ENCODE peak calls at places on chromosomes 3 and 15, in six cellular contexts. One of them, this sample, is unnamed.

GRCh38 chr3:26438325-26438940 is 184.1 kb upstream of the LRRC3B start:
- DNase-seq in mesendoderm: peak; percentile 3
- DNase-seq in H1: no peak
- DNase-seq in IMR-90: no peak
- DNase-seq in trophoblast cell: no peak
- DNase-seq in neuronal stem cell: no peak
- DNase-seq in this sample: no peak

GRCh38 chr15:41564286-41564959 is 5.4 kb downstream of the TYRO3 start:
- DNase-seq in mesendoderm: peak; percentile 93
- DNase-seq in H1: no peak
- DNase-seq in IMR-90: no peak
- DNase-seq in trophoblast cell: no peak
- DNase-seq in neuronal stem cell: peak; percentile 67
- DNase-seq in this sample: peak; percentile 73

GRCh38 chr3:60935709-60936108 is 315.5 kb downstream of the FHIT start:
- DNase-seq in mesendoderm: no peak
- DNase-seq in H1: no peak
- DNase-seq in IMR-90: peak; percentile 66
- DNase-seq in trophoblast cell: no peak
- DNase-seq in neuronal stem cell: no peak
- DNase-seq in this sample: peak; percentile 35

GRCh38 chr3:61637088-61638051 is 76.0 kb downstream of the PTPRG start:
- DNase-seq in mesendoderm: no peak
- DNase-seq in H1: no peak
- DNase-seq in IMR-90: peak; percentile 45
- DNase-seq in trophoblast cell: peak; percentile 3
- DNase-seq in neuronal stem cell: no peak
- DNase-seq in this sample: peak; percentile 37

GRCh38 chr3:14570089-14570488 is 29.9 kb upstream of the GRIP2 start:
- DNase-seq in mesendoderm: no peak
- DNase-seq in H1: no peak
- DNase-seq in IMR-90: no peak
- DNase-seq in trophoblast cell: no peak
- DNase-seq in neuronal stem cell: no peak
- DNase-seq in this sample: no peak

GRCh38 chr3:196638922-196639516 is 475 bp upstream of the NRROS start:
- DNase-seq in mesendoderm: no peak
- DNase-seq in H1: no peak
- DNase-seq in IMR-90: no peak
- DNase-seq in trophoblast cell: no peak
- DNase-seq in neuronal stem cell: no peak
- DNase-seq in this sample: no peak

GRCh38 chr3:73917643-73918042 is 292.9 kb upstream of the PDZRN3 start:
- DNase-seq in mesendoderm: no peak
- DNase-seq in H1: no peak
- DNase-seq in IMR-90: no peak
- DNase-seq in trophoblast cell: no peak
- DNase-seq in neuronal stem cell: no peak
- DNase-seq in this sample: no peak

GRCh38 chr3:3927965-3928364 is 128.7 kb downstream of the LRRN1 start:
- DNase-seq in mesendoderm: no peak
- DNase-seq in H1: no peak
- DNase-seq in IMR-90: no peak
- DNase-seq in trophoblast cell: no peak
- DNase-seq in neuronal stem cell: no peak
- DNase-seq in this sample: no peak

GRCh38 chr3:111299070-111299672 is 227.6 kb downstream of the NECTIN3 start:
- DNase-seq in mesendoderm: peak; percentile 72
- DNase-seq in H1: no peak
- DNase-seq in IMR-90: peak; percentile 52
- DNase-seq in trophoblast cell: no peak
- DNase-seq in neuronal stem cell: no peak
- DNase-seq in this sample: no peak

GRCh38 chr15:66757521-66757920 is 55.5 kb downstream of the SMAD6 start:
- DNase-seq in mesendoderm: no peak
- DNase-seq in H1: no peak
- DNase-seq in IMR-90: no peak
- DNase-seq in trophoblast cell: no peak
- DNase-seq in neuronal stem cell: no peak
- DNase-seq in this sample: no peak

GRCh38 chr3:19898725-19899124 is 35.3 kb downstream of the EFHB start:
- DNase-seq in mesendoderm: no peak
- DNase-seq in H1: no peak
- DNase-seq in IMR-90: peak; percentile 8
- DNase-seq in trophoblast cell: no peak
- DNase-seq in neuronal stem cell: no peak
- DNase-seq in this sample: no peak

GRCh38 chr15:95345867-95346266 is 984.6 kb upstream of the NR2F2 start:
- DNase-seq in mesendoderm: no peak
- DNase-seq in H1: no peak
- DNase-seq in IMR-90: no peak
- DNase-seq in trophoblast cell: no peak
- DNase-seq in neuronal stem cell: no peak
- DNase-seq in this sample: no peak

GRCh38 chr15:65244638-65245037 is 33.4 kb upstream of the CILP start:
- DNase-seq in mesendoderm: no peak
- DNase-seq in H1: no peak
- DNase-seq in IMR-90: no peak
- DNase-seq in trophoblast cell: no peak
- DNase-seq in neuronal stem cell: no peak
- DNase-seq in this sample: no peak

GRCh38 chr3:88713233-88713691 is 394.2 kb upstream of the EPHA3 start:
- DNase-seq in mesendoderm: no peak
- DNase-seq in H1: no peak
- DNase-seq in IMR-90: peak; percentile 25
- DNase-seq in trophoblast cell: no peak
- DNase-seq in neuronal stem cell: no peak
- DNase-seq in this sample: no peak

GRCh38 chr3:111725706-111726105 is 130.6 kb upstream of the ZBED2 start:
- DNase-seq in mesendoderm: no peak
- DNase-seq in H1: no peak
- DNase-seq in IMR-90: no peak
- DNase-seq in trophoblast cell: no peak
- DNase-seq in neuronal stem cell: no peak
- DNase-seq in this sample: no peak

GRCh38 chr3:43932921-43933320 is 242.2 kb downstream of the ABHD5 start:
- DNase-seq in mesendoderm: no peak
- DNase-seq in H1: no peak
- DNase-seq in IMR-90: no peak
- DNase-seq in trophoblast cell: no peak
- DNase-seq in neuronal stem cell: no peak
- DNase-seq in this sample: no peak

DNA sequence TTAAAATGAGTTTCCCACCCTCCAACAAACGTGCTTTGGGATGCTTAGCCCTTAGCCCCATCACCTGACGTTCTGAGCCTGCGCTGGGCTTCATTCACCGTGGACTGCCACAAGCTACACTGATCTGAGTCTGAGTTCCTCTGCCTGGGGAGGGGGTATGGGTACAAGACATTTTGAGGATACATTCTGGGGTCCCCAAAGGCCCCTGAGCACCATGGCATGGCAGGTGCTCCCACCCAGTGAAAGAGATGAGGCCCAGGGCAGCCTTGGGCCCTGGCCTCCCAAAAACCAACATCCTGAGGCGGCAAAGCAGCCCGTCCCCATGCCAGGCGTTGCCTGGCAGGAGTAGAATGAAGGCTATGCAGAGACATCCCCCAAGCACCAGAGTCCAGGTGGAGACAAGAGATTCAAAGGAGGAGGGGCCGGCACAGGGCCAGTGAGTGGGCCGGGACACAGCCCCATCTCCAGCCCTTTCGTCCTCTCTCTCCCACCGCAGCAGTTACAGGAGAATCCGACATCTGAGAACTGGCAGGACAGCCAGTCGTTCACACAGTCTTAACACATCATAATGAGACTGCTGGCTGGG is 74.5 kb downstream of the VGLL4 start:
- DNase-seq in mesendoderm: no peak
- DNase-seq in H1: no peak
- DNase-seq in IMR-90: no peak
- DNase-seq in trophoblast cell: no peak
- DNase-seq in neuronal stem cell: no peak
- DNase-seq in this sample: no peak
- H3K4me3 ChIP-seq in mesendoderm: no peak overlapping the region
- H3K4me3 ChIP-seq in H1: no peak overlapping the region
- H3K4me3 ChIP-seq in IMR-90: no peak overlapping the region
- H3K4me3 ChIP-seq in trophoblast cell: no peak overlapping the region
- H3K4me3 ChIP-seq in neuronal stem cell: no peak overlapping the region
- H3K4me3 ChIP-seq in this sample: no peak overlapping the region

DNA sequence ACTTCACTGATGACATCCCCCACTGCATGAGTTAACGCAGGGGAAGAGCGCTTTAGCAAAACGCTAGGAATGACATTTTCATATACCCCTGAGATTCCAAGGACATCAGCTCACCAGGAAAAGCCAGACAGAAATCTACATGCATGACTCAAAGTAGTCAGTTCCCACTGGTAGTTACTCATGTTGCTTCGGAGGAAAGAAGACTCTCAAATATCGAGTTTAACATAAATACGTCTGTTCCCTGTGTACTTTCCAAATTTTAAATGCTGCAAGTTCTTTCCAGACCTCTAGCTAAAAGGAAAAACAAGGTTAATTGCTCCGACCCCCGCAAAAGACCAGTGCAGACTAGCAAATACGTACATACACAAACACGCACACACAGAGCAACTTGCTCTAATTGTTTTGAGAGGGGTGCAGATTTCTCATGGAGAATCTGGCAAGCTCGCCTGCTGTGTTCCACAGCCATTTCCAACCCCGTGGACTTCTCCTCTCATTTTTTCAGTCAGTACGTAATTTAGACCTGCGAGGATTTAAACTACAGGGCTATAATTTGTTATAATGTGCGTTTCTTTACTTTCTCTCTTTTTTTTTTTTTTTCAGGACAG is 115.5 kb upstream of the PRICKLE2 start:
- DNase-seq in mesendoderm: peak; percentile 88
- DNase-seq in H1: no peak
- DNase-seq in IMR-90: peak; percentile 93
- DNase-seq in trophoblast cell: no peak
- DNase-seq in neuronal stem cell: no peak
- DNase-seq in this sample: peak; percentile 95
- H3K27ac ChIP-seq in mesendoderm: peak overlapping the region; percentile 90
- H3K27ac ChIP-seq in H1: no peak overlapping the region
- H3K27ac ChIP-seq in IMR-90: peak overlapping the region; percentile 93
- H3K27ac ChIP-seq in trophoblast cell: peak overlapping the region; percentile 94
- H3K27ac ChIP-seq in neuronal stem cell: no peak overlapping the region
- H3K27ac ChIP-seq in this sample: peak overlapping the region; percentile 99

GRCh38 chr3:172203522-172204258 is 164.3 kb downstream of the FNDC3B start:
- DNase-seq in mesendoderm: no peak
- DNase-seq in H1: no peak
- DNase-seq in IMR-90: no peak
- DNase-seq in trophoblast cell: no peak
- DNase-seq in neuronal stem cell: no peak
- DNase-seq in this sample: no peak
- H2AK5ac ChIP-seq in mesendoderm: no peak overlapping the region
- H2AK5ac ChIP-seq in H1: no peak overlapping the region
- H2AK5ac ChIP-seq in IMR-90: peak overlapping the region; percentile 74
- H2AK5ac ChIP-seq in trophoblast cell: no peak overlapping the region
- H2AK5ac ChIP-seq in neuronal stem cell: no peak overlapping the region
- H2AK5ac ChIP-seq in this sample: no peak overlapping the region

DNA sequence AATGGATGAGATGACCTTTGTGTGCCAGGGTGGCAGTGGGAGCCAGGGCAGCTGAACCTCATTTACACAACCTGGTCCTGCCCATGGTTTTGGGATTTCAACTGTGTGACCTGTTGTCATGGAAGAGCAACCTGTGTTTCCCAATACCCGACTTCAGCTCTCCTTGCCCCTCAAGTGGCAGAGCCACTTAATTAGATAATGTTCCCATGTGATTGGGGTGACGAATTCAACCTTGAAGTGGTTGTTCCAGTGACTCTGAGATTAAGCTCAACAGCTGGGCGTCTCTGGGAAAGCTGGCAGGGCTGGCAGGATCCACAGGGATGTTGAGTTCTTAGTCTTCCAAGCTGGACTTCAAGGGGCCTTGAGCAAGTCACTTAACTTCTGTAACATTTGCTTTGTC is 71.0 kb downstream of the THSD4 start:
- DNase-seq in mesendoderm: no peak
- DNase-seq in H1: no peak
- DNase-seq in IMR-90: no peak
- DNase-seq in trophoblast cell: no peak
- DNase-seq in neuronal stem cell: no peak
- DNase-seq in this sample: no peak
- H3K4me3 ChIP-seq in mesendoderm: no peak overlapping the region
- H3K4me3 ChIP-seq in H1: no peak overlapping the region
- H3K4me3 ChIP-seq in IMR-90: no peak overlapping the region
- H3K4me3 ChIP-seq in trophoblast cell: no peak overlapping the region
- H3K4me3 ChIP-seq in neuronal stem cell: no peak overlapping the region
- H3K4me3 ChIP-seq in this sample: no peak overlapping the region

DNA sequence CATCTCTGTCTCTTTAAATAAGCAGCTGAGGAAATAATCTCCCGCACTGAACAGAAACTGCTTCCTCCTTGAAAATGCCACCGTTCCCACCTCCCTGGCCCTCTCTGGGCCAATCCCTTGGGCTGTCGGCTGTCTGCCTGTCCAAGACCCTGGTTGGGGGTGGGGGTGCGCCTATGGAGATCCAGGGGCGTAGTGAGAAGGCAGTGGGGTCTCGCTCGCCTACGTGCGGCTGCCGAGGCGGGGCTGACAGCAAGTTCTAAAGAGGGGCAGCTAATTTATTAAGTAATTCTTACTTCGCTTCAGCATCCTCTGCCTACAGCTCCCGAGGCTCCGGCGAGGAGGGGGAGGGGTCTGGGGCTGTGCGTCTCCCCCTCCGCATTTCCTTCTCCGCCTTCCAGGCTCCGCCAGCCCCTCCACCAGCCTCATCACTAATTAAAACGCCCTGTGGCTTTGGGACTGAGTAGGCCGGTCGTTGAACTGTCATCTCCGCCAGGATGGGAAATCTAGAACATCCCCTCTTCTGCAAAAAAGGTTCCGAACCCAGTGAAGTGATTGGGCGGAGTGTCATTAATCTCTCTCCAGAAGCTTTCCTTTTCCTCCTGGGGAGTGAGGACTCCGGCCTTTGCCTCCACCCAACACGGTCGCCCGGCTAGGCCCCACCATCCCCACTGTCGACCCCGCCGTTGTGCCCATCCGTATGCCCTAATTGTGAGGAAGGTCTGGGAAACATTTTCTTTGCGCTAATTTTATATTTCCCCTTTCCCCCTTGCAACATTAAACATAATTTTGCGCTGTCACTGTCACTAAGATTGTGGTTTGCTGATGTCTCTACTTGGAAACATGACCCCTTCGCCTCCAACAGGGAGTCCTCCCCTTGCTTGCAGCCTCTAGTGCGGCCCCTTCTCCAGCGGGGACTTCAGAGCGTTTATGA is 16.9 kb downstream of the NR2F2 start:
- DNase-seq in mesendoderm: no peak
- DNase-seq in H1: no peak
- DNase-seq in IMR-90: no peak
- DNase-seq in trophoblast cell: no peak
- DNase-seq in neuronal stem cell: no peak
- DNase-seq in this sample: peak; percentile 82
- H3K27ac ChIP-seq in mesendoderm: no peak overlapping the region
- H3K27ac ChIP-seq in H1: no peak overlapping the region
- H3K27ac ChIP-seq in IMR-90: peak overlapping the region; percentile 61
- H3K27ac ChIP-seq in trophoblast cell: no peak overlapping the region
- H3K27ac ChIP-seq in neuronal stem cell: no peak overlapping the region
- H3K27ac ChIP-seq in this sample: peak overlapping the region; percentile 70

This sample was measured in mesenchymal stem cell.